ENCODE peak calls at places on chromosome 15, in eight cellular contexts. L is uterus, E is cardiac muscle cell, U is OCI-LY7, W is heart right ventricle, D is NB4, X is SK-N-SH, F is lower lobe of right lung. M is an unnamed sample.

GRCh38 chr15:94412979-94413741 is 181.8 kb downstream of the MCTP2 start:
- DNase-seq in D (peak), U (peak), L (no peak), E (peak), X (no peak), W (no peak), F (no peak), M (no peak)

GRCh38 chr15:89462198-89462912 is 34.0 kb downstream of the RHCG start:
- DNase-seq in L (no peak), W (no peak), F (no peak), U (peak), X (no peak), E (no peak), D (peak), M (no peak)

GRCh38 chr15:72982750-72983149 is 69.5 kb upstream of the NEO1 start:
- DNase-seq in U (no peak), X (no peak), F (no peak), W (no peak), E (no peak), L (no peak), D (no peak), M (no peak)

GRCh38 chr15:69758291-69758771 is 305.7 kb downstream of the RPLP1 start:
- DNase-seq in D (no peak), W (no peak), U (no peak), X (no peak), E (no peak), L (no peak), F (no peak), M (no peak)

GRCh38 chr15:23648920-23649515 is 1.4 kb upstream of the MAGEL2 start:
- DNase-seq in U (peak), E (peak), L (peak), F (peak), W (no peak), X (peak), D (peak), M (no peak)

GRCh38 chr15:48285329-48286214 is 45.7 kb upstream of the DUT start:
- DNase-seq in L (peak), E (peak), U (peak), F (no peak), D (peak), X (peak), W (peak), M (no peak)

GRCh38 chr15:72796515-72797337 is 13.2 kb upstream of the ADPGK start:
- DNase-seq in E (peak), L (no peak), D (peak), W (peak), X (peak), F (peak), U (peak), M (no peak)

GRCh38 chr15:41655716-41656115 is 4.5 kb upstream of the MGA start:
- DNase-seq in D (no peak), U (no peak), L (no peak), E (no peak), X (no peak), F (no peak), W (no peak), M (no peak)

GRCh38 chr15:85730001-85730820 is 64.5 kb downstream of the KLHL25 start:
- DNase-seq in L (no peak), D (peak), X (peak), U (peak), W (peak), E (peak), F (no peak), M (no peak)

GRCh38 chr15:60086676-60087446 is 82.8 kb downstream of the FOXB1 start:
- DNase-seq in D (no peak), F (no peak), E (no peak), L (no peak), U (no peak), W (no peak), X (no peak), M (no peak)

GRCh38 chr15:88636039-88636438 is 2.8 kb upstream of the ISG20 start:
- DNase-seq in W (no peak), L (no peak), X (no peak), D (no peak), U (no peak), E (no peak), F (peak), M (peak)

GRCh38 chr15:60407406-60407805 is 9.6 kb upstream of the ANXA2 start:
- DNase-seq in D (no peak), U (no peak), W (no peak), X (no peak), L (no peak), F (no peak), E (no peak), M (no peak)

GRCh38 chr15:98154863-98155262 is 194.4 kb downstream of the ARRDC4 start:
- DNase-seq in X (no peak), U (no peak), W (no peak), E (no peak), L (no peak), F (no peak), D (no peak), M (no peak)

GRCh38 chr15:89566621-89567294 is 8.5 kb upstream of the TICRR start:
- DNase-seq in E (no peak), U (no peak), L (no peak), F (no peak), W (no peak), X (no peak), D (no peak), M (no peak)

GRCh38 chr15:97979131-97979502 is 18.6 kb downstream of the ARRDC4 start:
- DNase-seq in L (no peak), W (no peak), X (no peak), U (no peak), E (no peak), D (no peak), F (no peak), M (no peak)

GRCh38 chr15:98003528-98003927 is 43.0 kb downstream of the ARRDC4 start:
- DNase-seq in E (no peak), F (no peak), U (no peak), L (no peak), X (no peak), D (no peak), W (no peak), M (no peak)

GRCh38 chr15:95715116-95715888 is 615.2 kb upstream of the NR2F2 start:
- DNase-seq in F (no peak), X (no peak), L (no peak), W (no peak), E (no peak), D (no peak), U (no peak), M (no peak)

GRCh38 chr15:51093865-51094605 is 671 bp downstream of the TNFAIP8L3 start:
- DNase-seq in F (no peak), W (no peak), L (peak), D (peak), E (peak), X (peak), U (no peak), M (no peak)

GRCh38 chr15:55407631-55407948 is 569 bp downstream of the CCPG1 start:
- DNase-seq in D (no peak), F (no peak), L (no peak), E (no peak), W (no peak), U (no peak), X (no peak), M (no peak)

GRCh38 chr15:39213385-39213840 is 367.5 kb upstream of the THBS1 start:
- DNase-seq in L (no peak), U (no peak), W (peak), X (no peak), D (peak), F (peak), E (peak), M (no peak)

GRCh38 chr15:22892333-22892732 is 53.9 kb downstream of the NIPA2 start:
- DNase-seq in W (no peak), X (no peak), E (peak), L (no peak), U (no peak), D (no peak), F (no peak), M (peak)

GRCh38 chr15:40511093-40511471 is 40.3 kb downstream of the CHST14 start:
- DNase-seq in F (no peak), U (peak), X (no peak), W (no peak), L (no peak), E (no peak), D (peak), M (no peak)

GRCh38 chr15:85627245-85627935 is 167.3 kb downstream of the KLHL25 start:
- DNase-seq in U (no peak), E (no peak), W (no peak), X (no peak), F (no peak), L (no peak), D (no peak), M (no peak)

GRCh38 chr15:100688549-100689120 is 86.2 kb downstream of the ASB7 start:
- DNase-seq in F (no peak), U (no peak), E (no peak), W (no peak), L (no peak), X (no peak), D (no peak), M (no peak)

GRCh38 chr15:69861331-69862171 is 236.2 kb downstream of the TLE3 start:
- DNase-seq in F (no peak), U (peak), W (no peak), X (no peak), E (no peak), D (no peak), L (no peak), M (no peak)

GRCh38 chr15:21261396-21261964 is 178.8 kb downstream of the POTEB3 start:
- DNase-seq in X (no peak), E (no peak), D (no peak), L (no peak), F (peak), W (no peak), U (no peak), M (peak)

GRCh38 chr15:88704791-88705768 is 66.3 kb downstream of the ISG20 start:
- DNase-seq in D (no peak), F (no peak), W (peak), E (peak), U (no peak), L (peak), X (peak), M (no peak)

GRCh38 chr15:101684384-101684783 is 32.2 kb upstream of the TM2D3 start:
- DNase-seq in E (peak), X (no peak), F (no peak), U (no peak), W (peak), L (no peak), D (no peak), M (no peak)

GRCh38 chr15:45112592-45113379 is 1.2 kb downstream of the DUOX2 start:
- DNase-seq in X (peak), L (no peak), W (no peak), D (no peak), U (no peak), E (peak), F (no peak), M (peak)

GRCh38 chr15:39793923-39794322 is 11.3 kb upstream of the FSIP1 start:
- DNase-seq in L (no peak), D (no peak), F (no peak), U (no peak), X (no peak), W (no peak), E (no peak), M (no peak)

GRCh38 chr15:48060396-48060795 is 60.4 kb upstream of the SLC24A5 start:
- DNase-seq in E (no peak), W (no peak), X (no peak), U (no peak), F (no peak), L (no peak), D (no peak), M (no peak)

GRCh38 chr15:79265987-79266579 is 16.4 kb upstream of the ANKRD34C start:
- DNase-seq in E (no peak), L (no peak), F (no peak), W (no peak), D (no peak), X (no peak), U (no peak), M (no peak)

GRCh38 chr15:44029003-44029402 is 166.1 kb downstream of the FRMD5 start:
- DNase-seq in U (no peak), D (no peak), L (no peak), E (peak), F (no peak), X (no peak), W (no peak), M (no peak)

GRCh38 chr15:42603978-42604377 is 28.6 kb downstream of the STARD9 start:
- DNase-seq in W (no peak), D (no peak), E (no peak), L (no peak), F (no peak), U (no peak), X (no peak), M (no peak)

GRCh38 chr15:77021803-77022381 is 27.0 kb downstream of the PSTPIP1 start:
- DNase-seq in E (no peak), F (peak), U (no peak), X (no peak), W (no peak), L (no peak), D (peak), M (peak)

GRCh38 chr15:98276018-98276417 is 315.5 kb downstream of the ARRDC4 start:
- DNase-seq in L (no peak), X (no peak), F (no peak), D (no peak), W (no peak), U (no peak), E (no peak), M (no peak)

GRCh38 chr15:81265944-81266775 is 57.8 kb downstream of the STARD5 start:
- DNase-seq in W (peak), X (peak), F (peak), D (peak), E (peak), U (peak), L (peak), M (no peak)

GRCh38 chr15:39685999-39686613 is 96.5 kb downstream of the FSIP1 start:
- DNase-seq in F (no peak), D (peak), E (peak), U (peak), X (peak), L (peak), W (peak), M (no peak)

GRCh38 chr15:65980824-65981456 is 111.6 kb downstream of the RAB11A start:
- DNase-seq in D (peak), L (no peak), F (peak), E (peak), U (peak), W (peak), X (peak), M (no peak)
- TF ChIP-seq CTCF in D (peak), L (peak), F (peak), E (peak), U (peak), W (peak), X (peak), M (peak)

GRCh38 chr15:68372291-68372811 is 59.6 kb downstream of the ITGA11 start:
- DNase-seq in L (peak), W (peak), U (no peak), E (peak), F (no peak), D (peak), X (peak), M (no peak)
- TF ChIP-seq CTCF in L (no peak), W (peak), U (peak), E (peak), F (peak), D (peak), X (peak), M (peak)

GRCh38 chr15:74006774-74007639 is 12.5 kb downstream of the PML start:
- DNase-seq in U (no peak), D (no peak), L (peak), E (no peak), F (no peak), X (no peak), W (no peak), M (no peak)
- TF ChIP-seq CTCF in U (no peak), D (no peak), L (no peak), E (no peak), F (no peak), X (no peak), W (no peak), M (no peak)

DNA sequence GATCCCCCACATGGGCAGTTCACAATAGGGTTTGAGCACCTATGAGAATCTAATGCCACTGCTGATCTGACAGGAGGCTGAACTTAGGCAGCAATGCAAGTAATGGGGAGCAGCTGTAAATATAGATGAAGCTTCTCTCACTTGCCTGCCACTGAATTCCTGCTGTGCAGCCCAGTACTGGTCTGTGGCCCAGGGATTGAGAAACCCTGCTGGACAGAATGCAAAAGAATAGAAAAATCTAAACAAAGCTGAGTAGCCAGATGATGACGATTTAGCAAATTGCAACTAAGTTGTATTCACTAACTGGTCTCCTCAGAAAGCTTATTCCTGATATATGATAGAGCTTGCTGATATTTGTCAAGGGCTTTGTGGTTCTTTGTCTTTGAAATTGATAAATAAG is 34.3 kb upstream of the APH1B start:
- DNase-seq in X (no peak), W (no peak), F (no peak), E (no peak), L (peak), U (no peak), D (no peak), M (no peak)
- TF ChIP-seq CTCF in X (no peak), W (no peak), F (no peak), E (peak), L (no peak), U (no peak), D (no peak), M (no peak)

DNA sequence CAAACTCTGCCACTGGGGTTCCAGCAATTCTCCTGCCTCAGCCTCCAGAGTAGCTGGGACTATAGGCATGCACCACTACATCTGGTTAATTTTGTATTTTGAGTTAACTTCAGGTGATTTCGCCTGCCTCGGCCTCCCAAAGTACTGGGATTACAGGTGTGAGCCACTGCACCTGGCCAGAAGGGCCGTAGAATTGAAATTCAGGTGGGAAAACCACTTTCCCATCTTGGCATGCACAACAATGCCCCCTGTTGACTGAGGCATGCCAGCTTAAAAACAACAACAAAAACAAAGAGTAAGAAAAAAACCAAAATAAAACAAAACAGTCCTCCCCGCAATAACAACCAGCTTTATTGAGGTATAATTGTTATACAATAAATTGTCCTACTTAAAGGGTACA is 32.6 kb upstream of the RAB11A start:
- DNase-seq in E (no peak), W (no peak), L (no peak), U (no peak), D (no peak), F (no peak), X (no peak), M (no peak)
- TF ChIP-seq CTCF in E (no peak), W (peak), L (no peak), U (peak), D (peak), F (peak), X (peak), M (peak)

M was measured in chondrocyte.